ENCODE peak calls at places on chromosomes 1 and 21, in four cellular contexts. M, U, O and F are unnamed samples.

GRCh38 chr1:193181985-193182384 is 4.4 kb downstream of the B3GALT2 start:
- DNase-seq in M (no peak), O (peak), U (no peak), F (no peak)

GRCh38 chr1:183131166-183131565 is 54.9 kb upstream of the LAMC2 start:
- DNase-seq in O (no peak), M (no peak), U (no peak), F (no peak)

GRCh38 chr1:217482356-217483102 is 148.4 kb downstream of the GPATCH2 start:
- DNase-seq in U (no peak), O (no peak), M (no peak), F (no peak)

GRCh38 chr1:70034403-70034802 is 171.0 kb downstream of the LRRC40 start:
- DNase-seq in M (peak), O (peak), U (no peak), F (peak)

GRCh38 chr1:245552331-245552730 is 397.5 kb downstream of the KIF26B start:
- DNase-seq in M (no peak), U (no peak), O (no peak), F (no peak)

GRCh38 chr21:38416791-38417190 is 81.5 kb downstream of the ERG start:
- DNase-seq in U (no peak), O (no peak), M (no peak), F (no peak)

GRCh38 chr1:240242601-240243144 is 151.0 kb downstream of the FMN2 start:
- DNase-seq in M (no peak), O (peak), U (no peak), F (peak)

GRCh38 chr1:178094752-178095645 is 1.1 kb downstream of the RASAL2 start:
- DNase-seq in U (no peak), O (peak), M (no peak), F (no peak)

GRCh38 chr1:209231476-209232156 is 351.9 kb upstream of the CAMK1G start:
- DNase-seq in U (no peak), M (no peak), O (no peak), F (no peak)

GRCh38 chr1:1462318-1462966 is 9.1 kb upstream of the ATAD3B start:
- DNase-seq in O (no peak), U (no peak), M (peak), F (peak)

GRCh38 chr1:191026828-191027227 is 549.2 kb upstream of the BRINP3 start:
- DNase-seq in O (peak), U (no peak), M (no peak), F (no peak)

GRCh38 chr1:232328496-232329102 is 301.3 kb downstream of the SIPA1L2 start:
- DNase-seq in O (no peak), U (no peak), M (no peak), F (no peak)

GRCh38 chr1:54299037-54299436 is 99.1 kb downstream of the MRPL37 start:
- DNase-seq in M (no peak), U (no peak), O (peak), F (no peak)

GRCh38 chr1:66852870-66853269 is 51.8 kb upstream of the INSL5 start:
- DNase-seq in U (no peak), M (no peak), O (no peak), F (no peak)

GRCh38 chr1:25170439-25170838 is 61.9 kb downstream of the SYF2 start:
- DNase-seq in U (no peak), M (no peak), O (no peak), F (no peak)

GRCh38 chr1:111346089-111346885 is 55.6 kb downstream of the CHIA start:
- DNase-seq in M (peak), O (peak), U (peak), F (peak)

GRCh38 chr1:196678510-196678884 is 26.7 kb downstream of the CFH start:
- DNase-seq in U (no peak), O (no peak), M (no peak), F (no peak)

GRCh38 chr1:61083014-61083798 is 845 bp downstream of the NFIA start:
- DNase-seq in U (no peak), M (no peak), O (peak), F (no peak)